ENCODE peak calls at places on chromosomes 12 and 14, in eight cellular contexts. X, Q, V, F, S, A, G and O are unnamed samples.

GRCh38 chr14:50821471-50822464 is 9.2 kb downstream of the NIN start:
- DNase-seq in X (peak), Q (no peak), V (no peak), F (peak), S (peak), A (no peak), G (peak), O (no peak)

GRCh38 chr12:124581299-124581698 is 13.9 kb upstream of the NCOR2 start:
- DNase-seq in X (no peak), Q (no peak), V (no peak), F (no peak), S (no peak), A (no peak), G (no peak), O (no peak)

GRCh38 chr14:76320486-76320885 is 55.5 kb upstream of the ESRRB start:
- DNase-seq in X (no peak), Q (no peak), V (no peak), F (no peak), S (no peak), A (no peak), G (no peak), O (no peak)

GRCh38 chr12:111277570-111277969 is 91.3 kb downstream of the PHETA1 start:
- DNase-seq in X (no peak), Q (no peak), V (no peak), F (no peak), S (no peak), A (no peak), G (no peak), O (no peak)

GRCh38 chr12:2679816-2680675 is 114.7 kb upstream of the FKBP4 start:
- DNase-seq in X (no peak), Q (no peak), V (no peak), F (peak), S (no peak), A (no peak), G (no peak), O (no peak)

GRCh38 chr12:31250179-31250578 is 75.8 kb downstream of the SINHCAF start:
- DNase-seq in X (no peak), Q (no peak), V (no peak), F (no peak), S (no peak), A (no peak), G (no peak), O (no peak)

GRCh38 chr12:47881826-47882427 is 22.9 kb downstream of the VDR start:
- DNase-seq in X (no peak), Q (no peak), V (no peak), F (peak), S (no peak), A (no peak), G (peak), O (no peak)

GRCh38 chr12:54328595-54329337 is 3.8 kb downstream of the COPZ1 start:
- DNase-seq in X (no peak), Q (no peak), V (no peak), F (no peak), S (no peak), A (no peak), G (no peak), O (no peak)

GRCh38 chr12:92574046-92574783 is 128.6 kb upstream of the PLEKHG7 start:
- DNase-seq in X (no peak), Q (no peak), V (no peak), F (no peak), S (no peak), A (peak), G (no peak), O (peak)

GRCh38 chr14:28635387-28635786 is 131.2 kb upstream of the FOXG1 start:
- DNase-seq in X (no peak), Q (no peak), V (no peak), F (no peak), S (no peak), A (no peak), G (no peak), O (no peak)

GRCh38 chr14:49250109-49250508 is 336.1 kb downstream of the RPS29 start:
- DNase-seq in X (no peak), Q (no peak), V (no peak), F (no peak), S (no peak), A (no peak), G (no peak), O (no peak)

GRCh38 chr14:70188608-70189540 is at the start of gene SLC8A3:
- DNase-seq in X (peak), Q (peak), V (no peak), F (no peak), S (no peak), A (peak), G (peak), O (no peak)

GRCh38 chr12:104207416-104207941 is 8.1 kb upstream of the TXNRD1 start:
- DNase-seq in X (no peak), Q (no peak), V (no peak), F (no peak), S (no peak), A (no peak), G (no peak), O (no peak)

GRCh38 chr12:18998343-18999270 is 130.9 kb upstream of the PLEKHA5 start:
- DNase-seq in X (no peak), Q (no peak), V (no peak), F (peak), S (no peak), A (no peak), G (no peak), O (no peak)

GRCh38 chr12:52036587-52037171 is 14.6 kb upstream of the NR4A1 start:
- DNase-seq in X (peak), Q (peak), V (no peak), F (peak), S (peak), A (peak), G (peak), O (no peak)